ENCODE peak calls at places on chromosomes 5 and 9, in eight cellular contexts. One of them, this sample, is unnamed.

GRCh38 chr5:25436452-25436851 is 791.7 kb upstream of the CDH10 start:
- DNase-seq in neuronal stem cell: no peak
- DNase-seq in GM23248: no peak
- DNase-seq in H1: no peak
- DNase-seq in endothelial cell of umbilical vein: no peak
- DNase-seq in mesendoderm: no peak
- DNase-seq in fibroblast of lung: no peak
- DNase-seq in PC-3: no peak
- DNase-seq in this sample: no peak

GRCh38 chr9:125190371-125190801 is 783 bp upstream of the PPP6C start:
- DNase-seq in neuronal stem cell: no peak
- DNase-seq in GM23248: peak
- DNase-seq in H1: no peak
- DNase-seq in endothelial cell of umbilical vein: no peak
- DNase-seq in mesendoderm: peak
- DNase-seq in fibroblast of lung: peak
- DNase-seq in PC-3: no peak
- DNase-seq in this sample: no peak

GRCh38 chr5:130279386-130279785 is 375.1 kb downstream of the CHSY3 start:
- DNase-seq in neuronal stem cell: no peak
- DNase-seq in GM23248: no peak
- DNase-seq in H1: no peak
- DNase-seq in endothelial cell of umbilical vein: no peak
- DNase-seq in mesendoderm: no peak
- DNase-seq in fibroblast of lung: no peak
- DNase-seq in PC-3: peak
- DNase-seq in this sample: no peak

GRCh38 chr9:2125909-2126308 is 110.8 kb downstream of the SMARCA2 start:
- DNase-seq in neuronal stem cell: no peak
- DNase-seq in GM23248: peak
- DNase-seq in H1: no peak
- DNase-seq in endothelial cell of umbilical vein: peak
- DNase-seq in mesendoderm: no peak
- DNase-seq in fibroblast of lung: peak
- DNase-seq in PC-3: no peak
- DNase-seq in this sample: no peak

GRCh38 chr9:126225611-126226609 is 100.7 kb upstream of the MVB12B start:
- DNase-seq in neuronal stem cell: no peak
- DNase-seq in GM23248: no peak
- DNase-seq in H1: no peak
- DNase-seq in endothelial cell of umbilical vein: no peak
- DNase-seq in mesendoderm: no peak
- DNase-seq in fibroblast of lung: no peak
- DNase-seq in PC-3: no peak
- DNase-seq in this sample: no peak

GRCh38 chr9:69971643-69972449 is 71.8 kb upstream of the MAMDC2 start:
- DNase-seq in neuronal stem cell: peak
- DNase-seq in GM23248: peak
- DNase-seq in H1: peak
- DNase-seq in endothelial cell of umbilical vein: peak
- DNase-seq in mesendoderm: peak
- DNase-seq in fibroblast of lung: peak
- DNase-seq in PC-3: peak
- DNase-seq in this sample: no peak

GRCh38 chr5:10556331-10556807 is 7.5 kb upstream of the ANKRD33B start:
- DNase-seq in neuronal stem cell: no peak
- DNase-seq in GM23248: peak
- DNase-seq in H1: no peak
- DNase-seq in endothelial cell of umbilical vein: no peak
- DNase-seq in mesendoderm: peak
- DNase-seq in fibroblast of lung: peak
- DNase-seq in PC-3: peak
- DNase-seq in this sample: no peak

GRCh38 chr9:76451234-76451633 is 7.7 kb upstream of the GCNT1 start:
- DNase-seq in neuronal stem cell: no peak
- DNase-seq in GM23248: peak
- DNase-seq in H1: no peak
- DNase-seq in endothelial cell of umbilical vein: no peak
- DNase-seq in mesendoderm: no peak
- DNase-seq in fibroblast of lung: peak
- DNase-seq in PC-3: peak
- DNase-seq in this sample: no peak

GRCh38 chr9:120919639-120920494 is 6.7 kb downstream of the TRAF1 start:
- DNase-seq in neuronal stem cell: no peak
- DNase-seq in GM23248: no peak
- DNase-seq in H1: no peak
- DNase-seq in endothelial cell of umbilical vein: no peak
- DNase-seq in mesendoderm: no peak
- DNase-seq in fibroblast of lung: no peak
- DNase-seq in PC-3: no peak
- DNase-seq in this sample: no peak

GRCh38 chr5:95712347-95712958 is 18.7 kb upstream of the RHOBTB3 start:
- DNase-seq in neuronal stem cell: no peak
- DNase-seq in GM23248: peak
- DNase-seq in H1: no peak
- DNase-seq in endothelial cell of umbilical vein: peak
- DNase-seq in mesendoderm: peak
- DNase-seq in fibroblast of lung: peak
- DNase-seq in PC-3: peak
- DNase-seq in this sample: peak

GRCh38 chr9:116377179-116377790 is 223.7 kb downstream of the PAPPA start:
- DNase-seq in neuronal stem cell: no peak
- DNase-seq in GM23248: peak
- DNase-seq in H1: no peak
- DNase-seq in endothelial cell of umbilical vein: peak
- DNase-seq in mesendoderm: peak
- DNase-seq in fibroblast of lung: peak
- DNase-seq in PC-3: peak
- DNase-seq in this sample: no peak

GRCh38 chr9:131661954-131662621 is 77.8 kb downstream of the RAPGEF1 start:
- DNase-seq in neuronal stem cell: no peak
- DNase-seq in GM23248: no peak
- DNase-seq in H1: no peak
- DNase-seq in endothelial cell of umbilical vein: peak
- DNase-seq in mesendoderm: no peak
- DNase-seq in fibroblast of lung: no peak
- DNase-seq in PC-3: no peak
- DNase-seq in this sample: no peak

GRCh38 chr5:159669559-159669958 is 246.7 kb upstream of the ADRA1B start:
- DNase-seq in neuronal stem cell: no peak
- DNase-seq in GM23248: no peak
- DNase-seq in H1: no peak
- DNase-seq in endothelial cell of umbilical vein: no peak
- DNase-seq in mesendoderm: no peak
- DNase-seq in fibroblast of lung: peak
- DNase-seq in PC-3: no peak
- DNase-seq in this sample: no peak

GRCh38 chr5:175710361-175710760 is 52.5 kb downstream of the HRH2 start:
- DNase-seq in neuronal stem cell: no peak
- DNase-seq in GM23248: no peak
- DNase-seq in H1: no peak
- DNase-seq in endothelial cell of umbilical vein: no peak
- DNase-seq in mesendoderm: no peak
- DNase-seq in fibroblast of lung: no peak
- DNase-seq in PC-3: no peak
- DNase-seq in this sample: no peak

GRCh38 chr9:27865031-27865438 is 291.8 kb upstream of the C9orf72 start:
- DNase-seq in neuronal stem cell: no peak
- DNase-seq in GM23248: peak
- DNase-seq in H1: no peak
- DNase-seq in endothelial cell of umbilical vein: no peak
- DNase-seq in mesendoderm: no peak
- DNase-seq in fibroblast of lung: peak
- DNase-seq in PC-3: peak
- DNase-seq in this sample: no peak

GRCh38 chr5:2270467-2270866 is 387.7 kb upstream of the IRX4 start:
- DNase-seq in neuronal stem cell: no peak
- DNase-seq in GM23248: no peak
- DNase-seq in H1: no peak
- DNase-seq in endothelial cell of umbilical vein: no peak
- DNase-seq in mesendoderm: peak
- DNase-seq in fibroblast of lung: no peak
- DNase-seq in PC-3: no peak
- DNase-seq in this sample: no peak

GRCh38 chr9:93815677-93816076 is 139.5 kb downstream of the BARX1 start:
- DNase-seq in neuronal stem cell: no peak
- DNase-seq in GM23248: no peak
- DNase-seq in H1: no peak
- DNase-seq in endothelial cell of umbilical vein: no peak
- DNase-seq in mesendoderm: no peak
- DNase-seq in fibroblast of lung: no peak
- DNase-seq in PC-3: no peak
- DNase-seq in this sample: no peak

GRCh38 chr9:122371851-122372250 is 1.0 kb downstream of the PTGS1 start:
- DNase-seq in neuronal stem cell: no peak
- DNase-seq in GM23248: no peak
- DNase-seq in H1: no peak
- DNase-seq in endothelial cell of umbilical vein: no peak
- DNase-seq in mesendoderm: no peak
- DNase-seq in fibroblast of lung: no peak
- DNase-seq in PC-3: no peak
- DNase-seq in this sample: no peak
- H3K9ac ChIP-seq in neuronal stem cell: no peak
- H3K9ac ChIP-seq in GM23248: no peak
- H3K9ac ChIP-seq in H1: no peak
- H3K9ac ChIP-seq in endothelial cell of umbilical vein: no peak
- H3K9ac ChIP-seq in mesendoderm: no peak
- H3K9ac ChIP-seq in fibroblast of lung: no peak
- H3K9ac ChIP-seq in PC-3: no peak
- H3K9ac ChIP-seq in this sample: no peak

DNA sequence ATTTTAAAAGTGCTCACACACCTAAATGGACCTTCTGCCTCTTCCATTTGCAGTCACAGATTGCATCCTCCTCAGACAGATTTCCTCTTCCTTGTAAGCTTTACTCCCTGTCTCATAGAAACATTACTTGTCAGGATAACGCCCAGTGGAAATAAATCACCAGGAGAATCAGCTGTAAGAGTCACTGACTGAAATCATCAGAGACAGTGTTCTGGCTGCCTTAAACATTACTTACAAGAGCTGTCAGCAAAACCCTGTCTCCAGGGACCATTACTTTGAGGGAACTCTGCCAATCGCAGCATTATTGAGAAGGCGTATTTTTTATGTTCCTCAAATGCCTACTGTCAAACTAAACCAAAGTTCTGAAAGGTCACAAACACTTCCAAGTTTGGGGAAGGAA is 5.9 kb downstream of the DPYSL3 start:
- DNase-seq in neuronal stem cell: no peak
- DNase-seq in GM23248: peak
- DNase-seq in H1: no peak
- DNase-seq in endothelial cell of umbilical vein: peak
- DNase-seq in mesendoderm: no peak
- DNase-seq in fibroblast of lung: peak
- DNase-seq in PC-3: no peak
- DNase-seq in this sample: no peak
- H3K4me2 ChIP-seq in neuronal stem cell: no peak
- H3K4me2 ChIP-seq in GM23248: peak
- H3K4me2 ChIP-seq in H1: no peak
- H3K4me2 ChIP-seq in endothelial cell of umbilical vein: peak
- H3K4me2 ChIP-seq in mesendoderm: no peak
- H3K4me2 ChIP-seq in fibroblast of lung: peak
- H3K4me2 ChIP-seq in PC-3: no peak
- H3K4me2 ChIP-seq in this sample: no peak

GRCh38 chr5:107470007-107470582 is 200.6 kb downstream of the EFNA5 start:
- DNase-seq in neuronal stem cell: no peak
- DNase-seq in GM23248: no peak
- DNase-seq in H1: no peak
- DNase-seq in endothelial cell of umbilical vein: peak
- DNase-seq in mesendoderm: no peak
- DNase-seq in fibroblast of lung: no peak
- DNase-seq in PC-3: peak
- DNase-seq in this sample: no peak
- H3K27ac ChIP-seq in neuronal stem cell: no peak
- H3K27ac ChIP-seq in GM23248: no peak
- H3K27ac ChIP-seq in H1: no peak
- H3K27ac ChIP-seq in endothelial cell of umbilical vein: peak
- H3K27ac ChIP-seq in mesendoderm: no peak
- H3K27ac ChIP-seq in fibroblast of lung: no peak
- H3K27ac ChIP-seq in PC-3: peak
- H3K27ac ChIP-seq in this sample: peak

DNA sequence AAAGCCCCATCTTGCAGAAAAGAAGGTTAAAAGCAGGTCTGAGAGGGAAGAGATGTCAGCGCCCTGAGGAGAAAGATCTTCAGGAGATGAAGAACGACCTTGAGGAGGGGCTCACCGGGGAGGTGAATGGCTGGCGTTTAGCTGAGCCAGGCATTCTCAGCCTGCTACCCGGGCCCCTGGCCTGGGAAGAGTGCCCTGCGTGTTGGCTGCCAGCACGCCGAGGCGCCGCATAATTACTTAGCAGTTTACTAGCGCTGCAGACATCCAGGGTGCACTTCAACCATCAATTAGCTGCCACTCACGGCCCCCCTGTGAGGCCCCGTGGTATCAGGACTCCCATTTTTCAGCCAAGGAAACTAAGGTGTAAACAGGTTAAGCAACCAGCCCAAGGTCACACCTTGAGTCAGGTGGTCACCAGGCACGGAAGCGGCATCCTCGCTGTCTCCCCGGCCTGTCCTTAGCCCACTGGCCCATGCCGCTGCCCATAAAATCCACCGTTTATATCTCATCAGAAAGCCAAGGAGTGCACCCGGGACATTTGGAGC is 551.9 kb downstream of the BNC2 start:
- DNase-seq in neuronal stem cell: no peak
- DNase-seq in GM23248: no peak
- DNase-seq in H1: no peak
- DNase-seq in endothelial cell of umbilical vein: no peak
- DNase-seq in mesendoderm: no peak
- DNase-seq in fibroblast of lung: no peak
- DNase-seq in PC-3: no peak
- DNase-seq in this sample: no peak
- H3K9ac ChIP-seq in neuronal stem cell: no peak
- H3K9ac ChIP-seq in GM23248: no peak
- H3K9ac ChIP-seq in H1: no peak
- H3K9ac ChIP-seq in endothelial cell of umbilical vein: no peak
- H3K9ac ChIP-seq in mesendoderm: no peak
- H3K9ac ChIP-seq in fibroblast of lung: no peak
- H3K9ac ChIP-seq in PC-3: no peak
- H3K9ac ChIP-seq in this sample: no peak

GRCh38 chr9:98085955-98086354 is 29.4 kb downstream of the NANS start:
- DNase-seq in neuronal stem cell: peak
- DNase-seq in GM23248: no peak
- DNase-seq in H1: peak
- DNase-seq in endothelial cell of umbilical vein: no peak
- DNase-seq in mesendoderm: peak
- DNase-seq in fibroblast of lung: no peak
- DNase-seq in PC-3: peak
- DNase-seq in this sample: no peak

GRCh38 chr9:98085058-98085457 is 28.5 kb downstream of the NANS start:
- DNase-seq in neuronal stem cell: no peak
- DNase-seq in GM23248: no peak
- DNase-seq in H1: no peak
- DNase-seq in endothelial cell of umbilical vein: no peak
- DNase-seq in mesendoderm: no peak
- DNase-seq in fibroblast of lung: no peak
- DNase-seq in PC-3: no peak
- DNase-seq in this sample: no peak

GRCh38 chr9:98084396-98084795 is 27.9 kb downstream of the NANS start:
- DNase-seq in neuronal stem cell: no peak
- DNase-seq in GM23248: no peak
- DNase-seq in H1: no peak
- DNase-seq in endothelial cell of umbilical vein: no peak
- DNase-seq in mesendoderm: no peak
- DNase-seq in fibroblast of lung: no peak
- DNase-seq in PC-3: no peak
- DNase-seq in this sample: no peak

GRCh38 chr9:98086461-98086860 is 29.9 kb downstream of the NANS start:
- DNase-seq in neuronal stem cell: no peak
- DNase-seq in GM23248: no peak
- DNase-seq in H1: no peak
- DNase-seq in endothelial cell of umbilical vein: no peak
- DNase-seq in mesendoderm: no peak
- DNase-seq in fibroblast of lung: no peak
- DNase-seq in PC-3: no peak
- DNase-seq in this sample: no peak

GRCh38 chr9:98087420-98088354 is 31.2 kb downstream of the NANS start:
- DNase-seq in neuronal stem cell: peak
- DNase-seq in GM23248: peak
- DNase-seq in H1: peak
- DNase-seq in endothelial cell of umbilical vein: peak
- DNase-seq in mesendoderm: peak
- DNase-seq in fibroblast of lung: peak
- DNase-seq in PC-3: no peak
- DNase-seq in this sample: peak
- H3K4me2 ChIP-seq in neuronal stem cell: peak
- H3K4me2 ChIP-seq in GM23248: peak
- H3K4me2 ChIP-seq in H1: peak
- H3K4me2 ChIP-seq in endothelial cell of umbilical vein: peak
- H3K4me2 ChIP-seq in mesendoderm: peak
- H3K4me2 ChIP-seq in fibroblast of lung: peak
- H3K4me2 ChIP-seq in PC-3: no peak
- H3K4me2 ChIP-seq in this sample: peak

This sample was measured in keratinocyte.